ENCODE peak calls at places on chromosome 21, in seven cellular contexts. C is GM23338, I is pancreas, M is foreskin fibroblast, J is progenitor cell of endocrine pancreas, T is fibroblast of lung, G is upper lobe of right lung. Y is an unnamed sample.

GRCh38 chr21:34204481-34205439 is 131.4 kb downstream of the MRPS6 start:
- DNase-seq in M (no peak), C (no peak), G (no peak), I (no peak), T (no peak), J (no peak), Y (no peak)

GRCh38 chr21:45970674-45971486 is 10.7 kb upstream of the COL6A1 start:
- DNase-seq in C (peak; percentile 79), T (peak; percentile 58), J (peak; percentile 68), M (peak; percentile 83), I (peak; percentile 49), G (peak; percentile 75), Y (peak; percentile 87)

GRCh38 chr21:39003982-39004775 is 179.1 kb downstream of the PSMG1 start:
- DNase-seq in J (no peak), I (no peak), C (no peak), T (peak; percentile 84), M (peak; percentile 91), G (no peak), Y (no peak)

GRCh38 chr21:29208666-29209059 is 78.2 kb downstream of the MAP3K7CL start:
- DNase-seq in J (no peak), M (peak; percentile 86), T (peak; percentile 84), C (no peak), I (no peak), G (no peak), Y (no peak)

GRCh38 chr21:25292396-25292795 is 314.9 kb downstream of the MRPL39 start:
- DNase-seq in C (peak; percentile 3), T (no peak), M (no peak), J (no peak), G (no peak), I (no peak), Y (no peak)

GRCh38 chr21:31557956-31558838 is 101.3 kb upstream of the SOD1 start:
- DNase-seq in M (peak; percentile 17), C (peak; percentile 57), G (peak; percentile 58), I (peak; percentile 8), J (peak; percentile 18), T (no peak), Y (no peak)

GRCh38 chr21:43900078-43900385 is 35.0 kb downstream of the AGPAT3 start:
- DNase-seq in C (no peak), G (no peak), T (no peak), I (no peak), M (no peak), J (no peak), Y (no peak)

GRCh38 chr21:43778469-43779335 is 2.6 kb upstream of the CSTB start:
- DNase-seq in I (no peak), T (peak; percentile 29), J (no peak), C (peak; percentile 45), G (no peak), M (peak; percentile 56), Y (no peak)

GRCh38 chr21:33931799-33932390 is 16.3 kb upstream of the ATP5PO start:
- DNase-seq in J (no peak), T (peak; percentile 58), C (no peak), M (peak; percentile 56), G (no peak), I (no peak), Y (no peak)

GRCh38 chr21:36626791-36627190 is 72.1 kb upstream of the SIM2 start:
- DNase-seq in T (no peak), M (no peak), I (no peak), C (no peak), J (no peak), G (no peak), Y (no peak)

GRCh38 chr21:8997011-8997440 is 1524.4 kb upstream of the TPTE start:
- DNase-seq in C (peak; percentile 18), I (no peak), G (no peak), T (no peak), J (no peak), M (no peak), Y (no peak)

GRCh38 chr21:38859852-38860251 is 54.1 kb downstream of the ETS2 start:
- DNase-seq in I (no peak), G (no peak), T (no peak), J (no peak), C (no peak), M (no peak), Y (no peak)

GRCh38 chr21:27450216-27450615 is 483.3 kb upstream of the ADAMTS5 start:
- DNase-seq in C (no peak), M (no peak), J (no peak), G (no peak), I (no peak), T (no peak), Y (no peak)

GRCh38 chr21:44300262-44300959 is 558 bp downstream of the PFKL start:
- DNase-seq in J (peak; percentile 32), I (peak; percentile 67), C (peak; percentile 61), M (peak; percentile 83), G (peak; percentile 92), T (peak; percentile 24), Y (peak; percentile 94)

GRCh38 chr21:25790122-25790951 is 55.6 kb downstream of the GABPA start:
- DNase-seq in J (no peak), G (no peak), T (peak; percentile 51), C (peak; percentile 52), M (peak; percentile 60), I (peak; percentile 16), Y (no peak)

GRCh38 chr21:38984982-38985422 is 179.3 kb downstream of the ETS2 start:
- DNase-seq in M (peak; percentile 92), I (no peak), J (no peak), T (peak; percentile 96), C (no peak), G (no peak), Y (peak; percentile 84)

GRCh38 chr21:40386301-40386911 is 460.6 kb downstream of the DSCAM start:
- DNase-seq in I (peak; percentile 66), G (peak; percentile 81), C (peak; percentile 69), M (no peak), T (no peak), J (peak; percentile 59), Y (peak; percentile 84)

GRCh38 chr21:46392921-46393320 is 65.8 kb upstream of the DIP2A start:
- DNase-seq in G (no peak), I (no peak), J (no peak), M (peak; percentile 81), T (no peak), C (no peak), Y (peak; percentile 47)

DNA sequence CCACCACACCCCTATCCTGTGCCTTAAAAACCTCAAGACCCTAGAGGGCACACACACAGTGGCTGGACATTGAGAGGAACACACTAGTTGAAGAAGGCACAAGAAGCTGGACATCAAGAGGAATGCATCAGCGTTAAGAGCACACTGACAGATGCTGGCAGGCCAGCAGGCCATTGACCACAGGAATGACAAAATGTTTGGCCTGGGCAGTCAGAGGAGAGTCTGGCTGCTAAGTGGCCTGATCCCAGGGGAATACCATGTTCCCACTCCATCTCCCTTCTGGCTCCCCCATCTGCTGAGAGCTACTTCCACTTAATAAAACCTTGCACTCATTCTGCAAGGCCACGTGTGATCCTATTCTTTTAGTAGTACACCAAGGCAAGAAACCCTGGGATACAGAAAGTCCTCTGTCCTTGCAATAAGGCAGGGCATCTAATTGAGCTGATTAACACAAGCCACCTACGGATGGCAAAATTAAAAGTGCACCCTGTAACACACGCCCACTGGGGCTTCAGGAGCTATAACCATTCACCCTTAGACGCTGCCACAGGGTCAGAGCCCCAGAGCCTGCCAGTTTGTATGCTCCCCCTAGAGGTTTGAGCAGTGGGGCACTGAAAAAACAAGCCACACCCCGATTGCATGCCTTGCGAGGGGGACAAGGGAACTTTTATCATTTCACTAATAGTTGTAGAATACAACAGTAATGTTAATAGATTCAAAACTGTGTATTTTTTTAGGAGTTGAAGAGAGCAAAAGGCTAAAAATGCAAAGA is 1216.1 kb upstream of the NCAM2 start:
- DNase-seq in J (no peak), T (no peak), G (no peak), M (peak; percentile 2), C (peak; percentile 38), I (no peak), Y (no peak)
- TF ChIP-seq CTCF in J (no peak), T (no peak), G (no peak), M (no peak), C (peak; percentile 43), I (no peak), Y (no peak)

DNA sequence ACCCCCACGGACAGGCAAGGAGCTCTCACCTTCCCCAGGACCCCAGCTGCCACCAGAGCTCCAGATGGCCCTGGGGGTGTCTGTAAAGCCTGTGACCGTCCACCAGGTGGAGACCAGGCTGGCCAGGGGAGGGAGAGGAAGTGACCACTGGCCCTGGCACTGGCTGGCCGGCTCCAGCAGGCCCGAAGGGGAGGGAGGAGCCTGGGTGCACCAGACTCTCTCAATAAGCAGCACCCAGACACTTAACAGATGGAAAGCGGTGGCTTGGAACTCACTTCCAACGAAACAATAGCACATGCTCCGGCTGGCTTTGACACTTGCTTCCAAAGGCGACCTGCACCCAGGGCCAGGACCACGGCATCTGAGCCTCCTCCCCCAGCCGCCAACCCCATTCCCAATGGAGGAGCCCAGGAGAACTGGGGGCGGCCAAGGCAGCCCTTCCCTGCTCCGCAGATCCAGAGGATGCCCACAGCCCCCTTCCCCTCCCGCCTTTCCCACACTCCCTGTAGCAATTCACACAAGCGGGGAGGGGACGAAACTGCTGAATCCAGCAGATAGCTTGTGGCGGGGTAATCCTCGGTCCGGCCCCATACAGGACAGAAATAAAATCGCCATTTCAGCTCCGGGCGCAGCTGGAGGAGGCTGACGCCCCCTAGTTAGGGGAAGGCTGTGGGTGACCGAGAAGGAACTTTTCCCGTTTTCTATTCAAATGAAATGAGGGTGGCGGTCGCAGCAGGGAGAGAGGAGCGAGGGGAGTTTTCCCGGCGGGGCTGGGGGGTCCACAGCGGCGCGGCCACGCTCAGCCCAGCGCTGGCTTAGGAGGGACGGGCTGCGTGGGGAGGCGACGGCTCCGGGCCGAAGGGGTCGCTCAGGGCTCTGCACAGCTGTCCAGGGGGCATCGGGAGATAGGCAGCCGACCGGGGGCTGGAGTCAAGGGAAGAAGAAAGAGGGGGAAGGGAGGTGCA is 612 bp upstream of the PDE9A start:
- DNase-seq in T (peak; percentile 39), M (peak; percentile 73), C (peak; percentile 68), I (peak; percentile 73), G (peak; percentile 89), J (peak; percentile 74), Y (peak; percentile 95)
- TF ChIP-seq CTCF in T (no peak), M (peak; percentile 26), C (peak; percentile 40), I (peak; percentile 38), G (peak; percentile 62), J (peak; percentile 73), Y (peak; percentile 71)

GRCh38 chr21:41668051-41668541 is 98.8 kb downstream of the RIPK4 start:
- DNase-seq in J (no peak), C (no peak), I (no peak), T (no peak), M (no peak), G (peak; percentile 53), Y (no peak)
- TF ChIP-seq CTCF in J (no peak), C (no peak), I (no peak), T (no peak), M (no peak), G (no peak), Y (no peak)

DNA sequence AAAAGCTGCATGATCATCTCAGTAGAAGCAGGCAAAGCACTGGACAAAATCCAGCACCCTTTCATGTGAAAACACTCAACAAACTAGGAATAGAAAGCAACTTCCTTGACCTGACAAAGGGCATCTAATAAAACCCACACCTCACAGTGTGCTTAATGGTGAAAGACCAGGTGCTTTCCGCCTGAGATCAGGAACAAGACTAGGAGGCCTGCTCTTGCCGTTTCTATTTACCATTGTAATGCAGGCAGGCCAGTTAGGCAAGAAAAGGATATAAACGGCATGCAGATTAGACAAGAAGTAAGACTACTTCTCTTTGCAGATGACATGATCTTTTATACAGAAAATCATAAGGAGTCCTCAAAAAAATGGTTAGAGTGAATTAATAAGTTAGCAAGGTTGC is 37.2 kb downstream of the SLC37A1 start:
- DNase-seq in C (peak; percentile 66), T (no peak), G (peak; percentile 3), M (no peak), I (no peak), J (no peak), Y (no peak)
- TF ChIP-seq CTCF in C (no peak), T (no peak), G (no peak), M (no peak), I (no peak), J (no peak), Y (no peak)

Y was measured in kidney.